ENCODE peak calls at places on chromosomes 11 and 22, in eight cellular contexts. One of them, this sample, is unnamed.
A peak's percentile ranks its signal among the peaks of the same experiment; 100 is the strongest.

GRCh38 chr11:124900464-124900863 is 2.8 kb upstream of the ROBO4 start:
- DNase-seq in spleen: no peak
- DNase-seq in breast epithelium: no peak
- DNase-seq in transverse colon: no peak
- DNase-seq in Panc1: no peak
- DNase-seq in GM23338: no peak
- DNase-seq in stomach: no peak
- DNase-seq in endothelial cell of umbilical vein: peak; percentile 75
- DNase-seq in this sample: no peak

GRCh38 chr11:78744202-78744601 is 169.5 kb upstream of the NARS2 start:
- DNase-seq in spleen: no peak
- DNase-seq in GM23338: no peak
- DNase-seq in breast epithelium: no peak
- DNase-seq in transverse colon: no peak
- DNase-seq in stomach: no peak
- DNase-seq in Panc1: no peak
- DNase-seq in endothelial cell of umbilical vein: no peak
- DNase-seq in this sample: no peak

GRCh38 chr11:119029340-119030028 is 1.2 kb downstream of the SLC37A4 start:
- DNase-seq in spleen: peak; percentile 59
- DNase-seq in endothelial cell of umbilical vein: no peak
- DNase-seq in breast epithelium: no peak
- DNase-seq in GM23338: no peak
- DNase-seq in Panc1: no peak
- DNase-seq in transverse colon: peak; percentile 87
- DNase-seq in stomach: peak; percentile 78
- DNase-seq in this sample: no peak

GRCh38 chr11:132024587-132025295 is 654.3 kb downstream of the NTM start:
- DNase-seq in endothelial cell of umbilical vein: peak; percentile 47
- DNase-seq in breast epithelium: no peak
- DNase-seq in transverse colon: no peak
- DNase-seq in Panc1: peak; percentile 12
- DNase-seq in stomach: no peak
- DNase-seq in spleen: no peak
- DNase-seq in GM23338: no peak
- DNase-seq in this sample: peak; percentile 47

GRCh38 chr11:44623321-44623715 is 57.9 kb downstream of the CD82 start:
- DNase-seq in breast epithelium: no peak
- DNase-seq in endothelial cell of umbilical vein: peak; percentile 77
- DNase-seq in stomach: peak; percentile 20
- DNase-seq in GM23338: no peak
- DNase-seq in transverse colon: peak; percentile 4
- DNase-seq in spleen: peak; percentile 75
- DNase-seq in Panc1: no peak
- DNase-seq in this sample: peak; percentile 74

GRCh38 chr22:29039148-29039547 is 22.5 kb downstream of the C22orf31 start:
- DNase-seq in spleen: no peak
- DNase-seq in GM23338: no peak
- DNase-seq in breast epithelium: no peak
- DNase-seq in Panc1: no peak
- DNase-seq in endothelial cell of umbilical vein: no peak
- DNase-seq in stomach: peak; percentile 55
- DNase-seq in transverse colon: no peak
- DNase-seq in this sample: no peak

GRCh38 chr11:45665933-45666647 is 668 bp upstream of the CHST1 start:
- DNase-seq in endothelial cell of umbilical vein: peak; percentile 25
- DNase-seq in spleen: no peak
- DNase-seq in GM23338: no peak
- DNase-seq in breast epithelium: peak; percentile 47
- DNase-seq in stomach: no peak
- DNase-seq in transverse colon: no peak
- DNase-seq in Panc1: no peak
- DNase-seq in this sample: no peak

GRCh38 chr11:66371627-66372415 is at the start of gene SLC29A2:
- DNase-seq in transverse colon: peak; percentile 88
- DNase-seq in endothelial cell of umbilical vein: no peak
- DNase-seq in Panc1: no peak
- DNase-seq in stomach: peak; percentile 88
- DNase-seq in spleen: peak; percentile 92
- DNase-seq in breast epithelium: peak; percentile 88
- DNase-seq in GM23338: peak; percentile 98
- DNase-seq in this sample: no peak

GRCh38 chr22:21965762-21966288 is 13.2 kb upstream of the PPM1F start:
- DNase-seq in stomach: no peak
- DNase-seq in spleen: no peak
- DNase-seq in Panc1: no peak
- DNase-seq in transverse colon: no peak
- DNase-seq in GM23338: no peak
- DNase-seq in breast epithelium: no peak
- DNase-seq in endothelial cell of umbilical vein: no peak
- DNase-seq in this sample: no peak

GRCh38 chr11:70715636-70716035 is 317.3 kb downstream of the CTTN start:
- DNase-seq in endothelial cell of umbilical vein: no peak
- DNase-seq in GM23338: no peak
- DNase-seq in Panc1: no peak
- DNase-seq in spleen: no peak
- DNase-seq in breast epithelium: no peak
- DNase-seq in transverse colon: no peak
- DNase-seq in stomach: no peak
- DNase-seq in this sample: no peak

GRCh38 chr11:128892866-128893565 is 1.9 kb downstream of the KCNJ5 start:
- DNase-seq in transverse colon: no peak
- DNase-seq in GM23338: peak; percentile 49
- DNase-seq in spleen: no peak
- DNase-seq in endothelial cell of umbilical vein: no peak
- DNase-seq in stomach: no peak
- DNase-seq in Panc1: no peak
- DNase-seq in breast epithelium: no peak
- DNase-seq in this sample: no peak

GRCh38 chr11:117143390-117143789 is 697 bp upstream of the PAFAH1B2 start:
- DNase-seq in breast epithelium: no peak
- DNase-seq in GM23338: peak; percentile 72
- DNase-seq in Panc1: peak; percentile 35
- DNase-seq in stomach: peak; percentile 64
- DNase-seq in transverse colon: peak; percentile 58
- DNase-seq in endothelial cell of umbilical vein: no peak
- DNase-seq in spleen: no peak
- DNase-seq in this sample: no peak

GRCh38 chr11:4610258-4610935 is 2.4 kb upstream of the TRIM68 start:
- DNase-seq in transverse colon: no peak
- DNase-seq in stomach: no peak
- DNase-seq in Panc1: no peak
- DNase-seq in breast epithelium: no peak
- DNase-seq in GM23338: no peak
- DNase-seq in spleen: no peak
- DNase-seq in endothelial cell of umbilical vein: no peak
- DNase-seq in this sample: no peak

GRCh38 chr22:20238567-20239062 is 29.5 kb downstream of the RTN4R start:
- DNase-seq in spleen: peak; percentile 89
- DNase-seq in transverse colon: peak; percentile 44
- DNase-seq in endothelial cell of umbilical vein: peak; percentile 30
- DNase-seq in GM23338: peak; percentile 88
- DNase-seq in stomach: peak; percentile 77
- DNase-seq in breast epithelium: no peak
- DNase-seq in Panc1: no peak
- DNase-seq in this sample: no peak

GRCh38 chr11:19597876-19598275 is 114.8 kb upstream of the NAV2 start:
- DNase-seq in GM23338: no peak
- DNase-seq in stomach: no peak
- DNase-seq in endothelial cell of umbilical vein: no peak
- DNase-seq in spleen: no peak
- DNase-seq in breast epithelium: no peak
- DNase-seq in Panc1: no peak
- DNase-seq in transverse colon: no peak
- DNase-seq in this sample: no peak

GRCh38 chr11:32307921-32308320 is 127.4 kb downstream of the WT1 start:
- DNase-seq in stomach: no peak
- DNase-seq in transverse colon: no peak
- DNase-seq in endothelial cell of umbilical vein: no peak
- DNase-seq in breast epithelium: no peak
- DNase-seq in GM23338: no peak
- DNase-seq in spleen: no peak
- DNase-seq in Panc1: no peak
- DNase-seq in this sample: no peak

GRCh38 chr11:67371549-67372231 is 1.7 kb downstream of the CLCF1 start:
- DNase-seq in endothelial cell of umbilical vein: no peak
- DNase-seq in GM23338: peak; percentile 77
- DNase-seq in Panc1: no peak
- DNase-seq in spleen: peak; percentile 83
- DNase-seq in stomach: peak; percentile 46
- DNase-seq in breast epithelium: no peak
- DNase-seq in transverse colon: no peak
- DNase-seq in this sample: no peak

GRCh38 chr11:60718524-60719316 is 5.8 kb upstream of the MS4A18 start:
- DNase-seq in breast epithelium: no peak
- DNase-seq in spleen: no peak
- DNase-seq in Panc1: no peak
- DNase-seq in GM23338: no peak
- DNase-seq in transverse colon: peak; percentile 64
- DNase-seq in stomach: no peak
- DNase-seq in endothelial cell of umbilical vein: no peak
- DNase-seq in this sample: no peak

GRCh38 chr11:96257972-96258951 is 84.7 kb downstream of the MAML2 start:
- DNase-seq in breast epithelium: no peak
- DNase-seq in spleen: no peak
- DNase-seq in stomach: no peak
- DNase-seq in transverse colon: no peak
- DNase-seq in Panc1: no peak
- DNase-seq in endothelial cell of umbilical vein: no peak
- DNase-seq in GM23338: no peak
- DNase-seq in this sample: no peak

GRCh38 chr11:45289369-45289768 is 3.2 kb upstream of the SYT13 start:
- DNase-seq in endothelial cell of umbilical vein: no peak
- DNase-seq in transverse colon: no peak
- DNase-seq in spleen: no peak
- DNase-seq in Panc1: no peak
- DNase-seq in GM23338: no peak
- DNase-seq in stomach: no peak
- DNase-seq in breast epithelium: no peak
- DNase-seq in this sample: no peak

GRCh38 chr11:86255896-86256295 is 11.3 kb downstream of the EED start:
- DNase-seq in GM23338: no peak
- DNase-seq in stomach: no peak
- DNase-seq in Panc1: no peak
- DNase-seq in spleen: no peak
- DNase-seq in endothelial cell of umbilical vein: no peak
- DNase-seq in breast epithelium: no peak
- DNase-seq in transverse colon: no peak
- DNase-seq in this sample: no peak

GRCh38 chr11:129992161-129992944 is 10.3 kb downstream of the PRDM10 start:
- DNase-seq in stomach: peak; percentile 60
- DNase-seq in breast epithelium: no peak
- DNase-seq in GM23338: peak; percentile 93
- DNase-seq in Panc1: no peak
- DNase-seq in endothelial cell of umbilical vein: peak; percentile 31
- DNase-seq in transverse colon: peak; percentile 58
- DNase-seq in spleen: no peak
- DNase-seq in this sample: no peak

GRCh38 chr11:45022294-45023064 is 71.8 kb upstream of the TP53I11 start:
- DNase-seq in Panc1: no peak
- DNase-seq in endothelial cell of umbilical vein: no peak
- DNase-seq in transverse colon: no peak
- DNase-seq in stomach: no peak
- DNase-seq in breast epithelium: no peak
- DNase-seq in spleen: no peak
- DNase-seq in GM23338: peak; percentile 57
- DNase-seq in this sample: no peak

GRCh38 chr11:118437046-118437735 is 899 bp downstream of the KMT2A start:
- DNase-seq in endothelial cell of umbilical vein: peak; percentile 34
- DNase-seq in spleen: peak; percentile 85
- DNase-seq in transverse colon: peak; percentile 47
- DNase-seq in breast epithelium: peak; percentile 54
- DNase-seq in Panc1: no peak
- DNase-seq in GM23338: peak; percentile 78
- DNase-seq in stomach: no peak
- DNase-seq in this sample: no peak

GRCh38 chr11:75719089-75719638 is 1.5 kb downstream of the MOGAT2 start:
- DNase-seq in stomach: peak; percentile 30
- DNase-seq in Panc1: no peak
- DNase-seq in breast epithelium: no peak
- DNase-seq in GM23338: no peak
- DNase-seq in transverse colon: peak; percentile 38
- DNase-seq in spleen: peak; percentile 31
- DNase-seq in endothelial cell of umbilical vein: no peak
- DNase-seq in this sample: no peak

DNA sequence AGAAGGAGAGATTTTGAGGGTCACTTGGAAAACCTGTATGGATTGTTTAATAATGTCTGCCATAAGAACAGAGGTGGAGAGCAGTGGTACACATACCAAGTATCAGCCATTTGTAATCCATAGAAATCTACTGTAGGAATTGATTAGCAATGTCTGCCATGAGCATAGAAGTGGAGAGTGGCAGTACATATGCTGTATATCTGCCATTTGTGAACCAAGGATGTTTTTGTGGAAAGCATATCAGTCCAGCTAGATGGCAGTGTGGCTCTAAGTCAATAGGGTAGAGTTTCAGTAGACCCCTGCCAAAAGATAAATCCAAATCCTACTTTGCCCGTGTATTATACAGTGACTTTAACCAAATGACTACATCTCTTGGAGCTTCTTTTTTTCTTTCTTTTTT is 82.9 kb upstream of the SEZ6L start:
- DNase-seq in GM23338: no peak
- DNase-seq in spleen: no peak
- DNase-seq in breast epithelium: no peak
- DNase-seq in transverse colon: no peak
- DNase-seq in stomach: no peak
- DNase-seq in Panc1: no peak
- DNase-seq in endothelial cell of umbilical vein: no peak
- DNase-seq in this sample: no peak
- TF ChIP-seq CTCF in GM23338: peak; percentile 12
- TF ChIP-seq CTCF in spleen: no peak
- TF ChIP-seq CTCF in breast epithelium: no peak
- TF ChIP-seq CTCF in transverse colon: no peak
- TF ChIP-seq CTCF in stomach: no peak
- TF ChIP-seq CTCF in Panc1: no peak
- TF ChIP-seq CTCF in endothelial cell of umbilical vein: no peak
- TF ChIP-seq CTCF in this sample: no peak

GRCh38 chr11:2212411-2213251 is 41.0 kb upstream of the TH start:
- DNase-seq in transverse colon: no peak
- DNase-seq in endothelial cell of umbilical vein: no peak
- DNase-seq in stomach: peak; percentile 55
- DNase-seq in Panc1: no peak
- DNase-seq in GM23338: no peak
- DNase-seq in spleen: peak; percentile 63
- DNase-seq in breast epithelium: peak; percentile 48
- DNase-seq in this sample: no peak
- TF ChIP-seq POLR2AphosphoS5 in transverse colon: no peak
- TF ChIP-seq POLR2AphosphoS5 in endothelial cell of umbilical vein: no peak
- TF ChIP-seq POLR2AphosphoS5 in stomach: no peak
- TF ChIP-seq POLR2AphosphoS5 in Panc1: no peak
- TF ChIP-seq POLR2AphosphoS5 in GM23338: no peak
- TF ChIP-seq POLR2AphosphoS5 in spleen: no peak
- TF ChIP-seq POLR2AphosphoS5 in breast epithelium: no peak
- TF ChIP-seq POLR2AphosphoS5 in this sample: no peak

GRCh38 chr22:50498322-50498861 is 9.1 kb downstream of the LMF2 start:
- DNase-seq in stomach: peak; percentile 83
- DNase-seq in spleen: no peak
- DNase-seq in Panc1: peak; percentile 35
- DNase-seq in GM23338: peak; percentile 91
- DNase-seq in transverse colon: peak; percentile 84
- DNase-seq in endothelial cell of umbilical vein: peak; percentile 65
- DNase-seq in breast epithelium: no peak
- DNase-seq in this sample: no peak
- TF ChIP-seq CTCF in stomach: peak; percentile 29
- TF ChIP-seq CTCF in spleen: peak; percentile 82
- TF ChIP-seq CTCF in Panc1: peak; percentile 82
- TF ChIP-seq CTCF in GM23338: peak; percentile 79
- TF ChIP-seq CTCF in transverse colon: peak; percentile 66
- TF ChIP-seq CTCF in endothelial cell of umbilical vein: peak; percentile 71
- TF ChIP-seq CTCF in breast epithelium: peak; percentile 7
- TF ChIP-seq CTCF in this sample: peak; percentile 62

GRCh38 chr22:41181349-41182241 is 23.5 kb upstream of the L3MBTL2 start:
- DNase-seq in breast epithelium: no peak
- DNase-seq in Panc1: no peak
- DNase-seq in transverse colon: peak; percentile 37
- DNase-seq in spleen: no peak
- DNase-seq in endothelial cell of umbilical vein: peak; percentile 87
- DNase-seq in stomach: no peak
- DNase-seq in GM23338: peak; percentile 67
- DNase-seq in this sample: no peak
- TF ChIP-seq POLR2AphosphoS5 in breast epithelium: no peak
- TF ChIP-seq POLR2AphosphoS5 in Panc1: no peak
- TF ChIP-seq POLR2AphosphoS5 in transverse colon: peak; percentile 31
- TF ChIP-seq POLR2AphosphoS5 in spleen: peak; percentile 49
- TF ChIP-seq POLR2AphosphoS5 in endothelial cell of umbilical vein: peak; percentile 22
- TF ChIP-seq POLR2AphosphoS5 in stomach: no peak
- TF ChIP-seq POLR2AphosphoS5 in GM23338: peak; percentile 50
- TF ChIP-seq POLR2AphosphoS5 in this sample: no peak

This sample was measured in esophagus muscularis mucosa.